ENCODE peak calls at places on chromosomes 2 and 18, in ten cellular contexts. One of them, this sample, is unnamed.
A peak's percentile ranks its signal among the peaks of the same experiment; 100 is the strongest.

GRCh38 chr2:36562245-36562644 is 35.7 kb downstream of the FEZ2 start:
- DNase-seq in HuH-7: no peak
- DNase-seq in stimulated activated CD4-positive, alpha-beta T cell treated with anti-CD3 and anti-CD28 coated beads, Interleukin-1b, Interleukin-23, amount 100 ng/mL, for 1 hour: no peak
- DNase-seq in bronchial epithelial cell: peak; percentile 71
- DNase-seq in activated CD8-positive, alpha-beta memory T cell treated with anti-CD3 and anti-CD28 coated beads for 24 hours: no peak
- DNase-seq in M059J: peak; percentile 84
- DNase-seq in mesothelial cell of epicardium: no peak
- DNase-seq in effector memory CD8-positive, alpha-beta T cell: no peak
- DNase-seq in fibroblast of pulmonary artery: peak; percentile 77
- DNase-seq in activated T-helper 9 cell treated with anti-CD3 and anti-CD28 coated beads, Interleukin-2, amount 50 U/mL, for 16 hours: no peak
- DNase-seq in this sample: no peak

GRCh38 chr2:222176890-222177289 is 121.9 kb downstream of the PAX3 start:
- DNase-seq in activated CD8-positive, alpha-beta memory T cell treated with anti-CD3 and anti-CD28 coated beads for 24 hours: no peak
- DNase-seq in activated T-helper 9 cell treated with anti-CD3 and anti-CD28 coated beads, Interleukin-2, amount 50 U/mL, for 16 hours: no peak
- DNase-seq in stimulated activated CD4-positive, alpha-beta T cell treated with anti-CD3 and anti-CD28 coated beads, Interleukin-1b, Interleukin-23, amount 100 ng/mL, for 1 hour: no peak
- DNase-seq in mesothelial cell of epicardium: no peak
- DNase-seq in HuH-7: no peak
- DNase-seq in bronchial epithelial cell: no peak
- DNase-seq in fibroblast of pulmonary artery: no peak
- DNase-seq in M059J: no peak
- DNase-seq in effector memory CD8-positive, alpha-beta T cell: no peak
- DNase-seq in this sample: no peak

GRCh38 chr2:239911630-239912071 is 113.5 kb downstream of the NDUFA10 start:
- DNase-seq in M059J: no peak
- DNase-seq in stimulated activated CD4-positive, alpha-beta T cell treated with anti-CD3 and anti-CD28 coated beads, Interleukin-1b, Interleukin-23, amount 100 ng/mL, for 1 hour: no peak
- DNase-seq in activated T-helper 9 cell treated with anti-CD3 and anti-CD28 coated beads, Interleukin-2, amount 50 U/mL, for 16 hours: no peak
- DNase-seq in bronchial epithelial cell: no peak
- DNase-seq in effector memory CD8-positive, alpha-beta T cell: no peak
- DNase-seq in fibroblast of pulmonary artery: no peak
- DNase-seq in HuH-7: no peak
- DNase-seq in mesothelial cell of epicardium: peak; percentile 22
- DNase-seq in activated CD8-positive, alpha-beta memory T cell treated with anti-CD3 and anti-CD28 coated beads for 24 hours: no peak
- DNase-seq in this sample: no peak

GRCh38 chr2:224971214-224971613 is 71.1 kb downstream of the DOCK10 start:
- DNase-seq in effector memory CD8-positive, alpha-beta T cell: no peak
- DNase-seq in activated CD8-positive, alpha-beta memory T cell treated with anti-CD3 and anti-CD28 coated beads for 24 hours: no peak
- DNase-seq in stimulated activated CD4-positive, alpha-beta T cell treated with anti-CD3 and anti-CD28 coated beads, Interleukin-1b, Interleukin-23, amount 100 ng/mL, for 1 hour: no peak
- DNase-seq in fibroblast of pulmonary artery: no peak
- DNase-seq in M059J: no peak
- DNase-seq in bronchial epithelial cell: peak; percentile 75
- DNase-seq in mesothelial cell of epicardium: no peak
- DNase-seq in activated T-helper 9 cell treated with anti-CD3 and anti-CD28 coated beads, Interleukin-2, amount 50 U/mL, for 16 hours: no peak
- DNase-seq in HuH-7: no peak
- DNase-seq in this sample: peak; percentile 72

GRCh38 chr2:217816396-217816869 is 186.4 kb downstream of the TNS1 start:
- DNase-seq in stimulated activated CD4-positive, alpha-beta T cell treated with anti-CD3 and anti-CD28 coated beads, Interleukin-1b, Interleukin-23, amount 100 ng/mL, for 1 hour: no peak
- DNase-seq in effector memory CD8-positive, alpha-beta T cell: no peak
- DNase-seq in activated CD8-positive, alpha-beta memory T cell treated with anti-CD3 and anti-CD28 coated beads for 24 hours: no peak
- DNase-seq in bronchial epithelial cell: no peak
- DNase-seq in HuH-7: no peak
- DNase-seq in M059J: no peak
- DNase-seq in activated T-helper 9 cell treated with anti-CD3 and anti-CD28 coated beads, Interleukin-2, amount 50 U/mL, for 16 hours: no peak
- DNase-seq in fibroblast of pulmonary artery: peak; percentile 73
- DNase-seq in mesothelial cell of epicardium: no peak
- DNase-seq in this sample: no peak

GRCh38 chr18:42474577-42474976 is 519.5 kb downstream of the PIK3C3 start:
- DNase-seq in activated T-helper 9 cell treated with anti-CD3 and anti-CD28 coated beads, Interleukin-2, amount 50 U/mL, for 16 hours: no peak
- DNase-seq in HuH-7: no peak
- DNase-seq in stimulated activated CD4-positive, alpha-beta T cell treated with anti-CD3 and anti-CD28 coated beads, Interleukin-1b, Interleukin-23, amount 100 ng/mL, for 1 hour: no peak
- DNase-seq in fibroblast of pulmonary artery: no peak
- DNase-seq in effector memory CD8-positive, alpha-beta T cell: no peak
- DNase-seq in bronchial epithelial cell: no peak
- DNase-seq in activated CD8-positive, alpha-beta memory T cell treated with anti-CD3 and anti-CD28 coated beads for 24 hours: no peak
- DNase-seq in M059J: no peak
- DNase-seq in mesothelial cell of epicardium: no peak
- DNase-seq in this sample: no peak

GRCh38 chr2:63791387-63791786 is 50.3 kb upstream of the UGP2 start:
- DNase-seq in M059J: peak; percentile 4
- DNase-seq in mesothelial cell of epicardium: no peak
- DNase-seq in activated CD8-positive, alpha-beta memory T cell treated with anti-CD3 and anti-CD28 coated beads for 24 hours: no peak
- DNase-seq in activated T-helper 9 cell treated with anti-CD3 and anti-CD28 coated beads, Interleukin-2, amount 50 U/mL, for 16 hours: no peak
- DNase-seq in effector memory CD8-positive, alpha-beta T cell: no peak
- DNase-seq in HuH-7: no peak
- DNase-seq in bronchial epithelial cell: no peak
- DNase-seq in stimulated activated CD4-positive, alpha-beta T cell treated with anti-CD3 and anti-CD28 coated beads, Interleukin-1b, Interleukin-23, amount 100 ng/mL, for 1 hour: no peak
- DNase-seq in fibroblast of pulmonary artery: no peak
- DNase-seq in this sample: no peak

GRCh38 chr2:175143191-175143590 is 24.8 kb downstream of the ATF2 start:
- DNase-seq in effector memory CD8-positive, alpha-beta T cell: no peak
- DNase-seq in fibroblast of pulmonary artery: no peak
- DNase-seq in activated T-helper 9 cell treated with anti-CD3 and anti-CD28 coated beads, Interleukin-2, amount 50 U/mL, for 16 hours: no peak
- DNase-seq in stimulated activated CD4-positive, alpha-beta T cell treated with anti-CD3 and anti-CD28 coated beads, Interleukin-1b, Interleukin-23, amount 100 ng/mL, for 1 hour: no peak
- DNase-seq in M059J: no peak
- DNase-seq in mesothelial cell of epicardium: no peak
- DNase-seq in bronchial epithelial cell: no peak
- DNase-seq in HuH-7: no peak
- DNase-seq in activated CD8-positive, alpha-beta memory T cell treated with anti-CD3 and anti-CD28 coated beads for 24 hours: no peak
- DNase-seq in this sample: no peak

GRCh38 chr2:8481463-8482009 is 200.3 kb upstream of the ID2 start:
- DNase-seq in bronchial epithelial cell: no peak
- DNase-seq in activated T-helper 9 cell treated with anti-CD3 and anti-CD28 coated beads, Interleukin-2, amount 50 U/mL, for 16 hours: no peak
- DNase-seq in stimulated activated CD4-positive, alpha-beta T cell treated with anti-CD3 and anti-CD28 coated beads, Interleukin-1b, Interleukin-23, amount 100 ng/mL, for 1 hour: no peak
- DNase-seq in fibroblast of pulmonary artery: no peak
- DNase-seq in activated CD8-positive, alpha-beta memory T cell treated with anti-CD3 and anti-CD28 coated beads for 24 hours: peak; percentile 81
- DNase-seq in HuH-7: no peak
- DNase-seq in M059J: peak; percentile 12
- DNase-seq in mesothelial cell of epicardium: no peak
- DNase-seq in effector memory CD8-positive, alpha-beta T cell: no peak
- DNase-seq in this sample: no peak

GRCh38 chr2:227460833-227461232 is 11.1 kb upstream of the AGFG1 start:
- DNase-seq in mesothelial cell of epicardium: no peak
- DNase-seq in HuH-7: no peak
- DNase-seq in activated T-helper 9 cell treated with anti-CD3 and anti-CD28 coated beads, Interleukin-2, amount 50 U/mL, for 16 hours: no peak
- DNase-seq in effector memory CD8-positive, alpha-beta T cell: no peak
- DNase-seq in M059J: peak; percentile 52
- DNase-seq in bronchial epithelial cell: no peak
- DNase-seq in stimulated activated CD4-positive, alpha-beta T cell treated with anti-CD3 and anti-CD28 coated beads, Interleukin-1b, Interleukin-23, amount 100 ng/mL, for 1 hour: no peak
- DNase-seq in activated CD8-positive, alpha-beta memory T cell treated with anti-CD3 and anti-CD28 coated beads for 24 hours: no peak
- DNase-seq in fibroblast of pulmonary artery: no peak
- DNase-seq in this sample: no peak

GRCh38 chr2:128302744-128303067 is 16.0 kb downstream of the HS6ST1 start:
- DNase-seq in stimulated activated CD4-positive, alpha-beta T cell treated with anti-CD3 and anti-CD28 coated beads, Interleukin-1b, Interleukin-23, amount 100 ng/mL, for 1 hour: no peak
- DNase-seq in mesothelial cell of epicardium: no peak
- DNase-seq in fibroblast of pulmonary artery: no peak
- DNase-seq in effector memory CD8-positive, alpha-beta T cell: no peak
- DNase-seq in bronchial epithelial cell: no peak
- DNase-seq in activated T-helper 9 cell treated with anti-CD3 and anti-CD28 coated beads, Interleukin-2, amount 50 U/mL, for 16 hours: no peak
- DNase-seq in M059J: peak; percentile 40
- DNase-seq in HuH-7: no peak
- DNase-seq in activated CD8-positive, alpha-beta memory T cell treated with anti-CD3 and anti-CD28 coated beads for 24 hours: no peak
- DNase-seq in this sample: no peak

GRCh38 chr2:96175951-96176350 is 30.7 kb upstream of the DUSP2 start:
- DNase-seq in M059J: peak; percentile 67
- DNase-seq in bronchial epithelial cell: no peak
- DNase-seq in activated CD8-positive, alpha-beta memory T cell treated with anti-CD3 and anti-CD28 coated beads for 24 hours: no peak
- DNase-seq in mesothelial cell of epicardium: no peak
- DNase-seq in effector memory CD8-positive, alpha-beta T cell: no peak
- DNase-seq in HuH-7: no peak
- DNase-seq in stimulated activated CD4-positive, alpha-beta T cell treated with anti-CD3 and anti-CD28 coated beads, Interleukin-1b, Interleukin-23, amount 100 ng/mL, for 1 hour: no peak
- DNase-seq in fibroblast of pulmonary artery: peak; percentile 41
- DNase-seq in activated T-helper 9 cell treated with anti-CD3 and anti-CD28 coated beads, Interleukin-2, amount 50 U/mL, for 16 hours: no peak
- DNase-seq in this sample: peak; percentile 24